ENCODE peak calls at places on chromosome 18, in eight cellular contexts. W is neural crest cell; C is NCI-H446; J is RWPE1; U is bronchial epithelial cell; B is fibroblast of lung; E is stimulated activated CD4-positive, alpha-beta T cell treated with anti-CD3 and anti-CD28 coated beads, Interleukin-2, amount 100 ng/mL, for 48 hours; D is kidney. Q is an unnamed sample.

GRCh38 chr18:58541137-58541788 is 87.6 kb downstream of the ALPK2 start:
- DNase-seq in W (no peak), C (no peak), J (no peak), U (peak; percentile 43), B (peak; percentile 18), E (no peak), D (no peak), Q (no peak)

GRCh38 chr18:12645751-12646203 is 12.1 kb downstream of the SPIRE1 start:
- DNase-seq in W (no peak), C (no peak), J (no peak), U (peak; percentile 59), B (no peak), E (no peak), D (no peak), Q (no peak)

GRCh38 chr18:79947054-79947755 is 4.2 kb downstream of the SLC66A2 start:
- DNase-seq in W (no peak), C (no peak), J (peak; percentile 36), U (peak; percentile 61), B (no peak), E (no peak), D (peak; percentile 65), Q (peak; percentile 76)

GRCh38 chr18:39455300-39455699 is 1889.7 kb upstream of the CELF4 start:
- DNase-seq in W (no peak), C (peak; percentile 16), J (peak; percentile 35), U (peak; percentile 96), B (peak; percentile 78), E (no peak), D (peak; percentile 66), Q (no peak)

GRCh38 chr18:58009166-58009565 is 34.9 kb upstream of the NEDD4L start:
- DNase-seq in W (no peak), C (no peak), J (no peak), U (no peak), B (no peak), E (no peak), D (no peak), Q (no peak)

GRCh38 chr18:65516209-65516608 is 234.6 kb upstream of the CDH7 start:
- DNase-seq in W (no peak), C (no peak), J (no peak), U (no peak), B (no peak), E (no peak), D (no peak), Q (no peak)

GRCh38 chr18:2087877-2088673 is 483.2 kb downstream of the METTL4 start:
- DNase-seq in W (no peak), C (no peak), J (no peak), U (peak; percentile 73), B (no peak), E (no peak), D (no peak), Q (no peak)

GRCh38 chr18:75123113-75123512 is 85.8 kb downstream of the PTGR3 start:
- DNase-seq in W (no peak), C (no peak), J (no peak), U (no peak), B (no peak), E (no peak), D (no peak), Q (no peak)

GRCh38 chr18:8758466-8758865 is 53.1 kb downstream of the MTCL1 start:
- DNase-seq in W (no peak), C (no peak), J (no peak), U (no peak), B (no peak), E (no peak), D (no peak), Q (no peak)

GRCh38 chr18:75592527-75592926 is 165.0 kb upstream of the SMIM21 start:
- DNase-seq in W (no peak), C (no peak), J (no peak), U (no peak), B (peak; percentile 9), E (no peak), D (no peak), Q (no peak)

GRCh38 chr18:1191341-1191740 is 286.7 kb downstream of the ADCYAP1 start:
- DNase-seq in W (no peak), C (no peak), J (no peak), U (no peak), B (no peak), E (no peak), D (no peak), Q (no peak)

GRCh38 chr18:31046916-31047315 is 4.4 kb upstream of the DSC3 start:
- DNase-seq in W (no peak), C (no peak), J (peak; percentile 26), U (peak; percentile 97), B (no peak), E (no peak), D (no peak), Q (no peak)

GRCh38 chr18:67417864-67418523 is 98.5 kb downstream of the DSEL start:
- DNase-seq in W (no peak), C (no peak), J (peak; percentile 5), U (peak; percentile 41), B (peak; percentile 66), E (no peak), D (no peak), Q (no peak)

GRCh38 chr18:48504819-48505218 is 34.0 kb upstream of the CTIF start:
- DNase-seq in W (no peak), C (no peak), J (no peak), U (no peak), B (no peak), E (no peak), D (no peak), Q (no peak)

GRCh38 chr18:79093986-79094385 is 24.8 kb downstream of the ATP9B start:
- DNase-seq in W (no peak), C (no peak), J (peak; percentile 15), U (peak; percentile 51), B (no peak), E (no peak), D (no peak), Q (no peak)

GRCh38 chr18:8208716-8209115 is 400.5 kb upstream of the RAB12 start:
- DNase-seq in W (no peak), C (no peak), J (no peak), U (no peak), B (no peak), E (no peak), D (no peak), Q (no peak)

GRCh38 chr18:59021500-59021899 is 118.2 kb upstream of the SEC11C start:
- DNase-seq in W (no peak), C (no peak), J (no peak), U (no peak), B (no peak), E (no peak), D (no peak), Q (no peak)

GRCh38 chr18:76757925-76758324 is 64.4 kb upstream of the ZNF236 start:
- DNase-seq in W (no peak), C (no peak), J (no peak), U (no peak), B (no peak), E (no peak), D (no peak), Q (no peak)

GRCh38 chr18:13381331-13381730 is 162.8 kb downstream of the LDLRAD4 start:
- DNase-seq in W (no peak), C (no peak), J (no peak), U (no peak), B (no peak), E (no peak), D (peak; percentile 37), Q (peak; percentile 56)

GRCh38 chr18:40355701-40356100 is 1599.3 kb upstream of the PIK3C3 start:
- DNase-seq in W (no peak), C (no peak), J (peak; percentile 35), U (peak; percentile 54), B (peak; percentile 50), E (no peak), D (no peak), Q (no peak)